ENCODE peak calls at places on chromosomes 4 and X, in four cellular contexts. T, J, B and D are unnamed samples.

GRCh38 chr4:147899512-147899911 is 167.6 kb downstream of the ARHGAP10 start:
- DNase-seq in T (peak; percentile 57), B (no peak), J (no peak), D (no peak)

GRCh38 chrX:29348288-29348687 is 761.0 kb downstream of the IL1RAPL1 start:
- DNase-seq in J (no peak), B (no peak), T (no peak), D (no peak)

GRCh38 chr4:159884989-159885388 is 782.1 kb downstream of the RAPGEF2 start:
- DNase-seq in J (no peak), T (no peak), B (no peak), D (no peak)

GRCh38 chr4:142984871-142985585 is 138.9 kb upstream of the INPP4B start:
- DNase-seq in T (peak; percentile 52), J (no peak), B (no peak), D (no peak)

GRCh38 chrX:113305496-113305895 is 464.9 kb upstream of the AMOT start:
- DNase-seq in J (no peak), B (no peak), T (peak; percentile 0), D (no peak)

GRCh38 chr4:54539500-54540029 is 118.2 kb upstream of the KIT start:
- DNase-seq in J (peak; percentile 69), B (no peak), T (peak; percentile 26), D (peak; percentile 20)

GRCh38 chr4:10619220-10619619 is 65.3 kb downstream of the CLNK start:
- DNase-seq in J (no peak), B (no peak), T (peak; percentile 71), D (no peak)

GRCh38 chr4:105858466-105859040 is 36.7 kb upstream of the NPNT start:
- DNase-seq in J (no peak), B (no peak), T (no peak), D (no peak)

GRCh38 chr4:4781936-4782754 is 77.3 kb upstream of the MSX1 start:
- DNase-seq in T (peak; percentile 57), J (no peak), B (no peak), D (no peak)

GRCh38 chr4:18664051-18664450 is 642.5 kb upstream of the LCORL start:
- DNase-seq in J (no peak), B (no peak), T (no peak), D (no peak)

GRCh38 chr4:24713604-24714003 is 81.8 kb upstream of the SOD3 start:
- DNase-seq in T (no peak), J (no peak), B (no peak), D (no peak)
- TF ChIP-seq CTCF in T (no peak), J (no peak), B (no peak), D (no peak)

GRCh38 chr4:46266106-46266505 is 123.8 kb downstream of the GABRA2 start:
- DNase-seq in B (no peak), T (no peak), J (no peak), D (no peak)

GRCh38 chr4:46267866-46268265 is 122.1 kb downstream of the GABRA2 start:
- DNase-seq in J (no peak), B (no peak), T (no peak), D (no peak)

GRCh38 chr4:46274717-46275116 is 115.2 kb downstream of the GABRA2 start:
- DNase-seq in J (no peak), T (peak; percentile 12), B (no peak), D (no peak)

DNA sequence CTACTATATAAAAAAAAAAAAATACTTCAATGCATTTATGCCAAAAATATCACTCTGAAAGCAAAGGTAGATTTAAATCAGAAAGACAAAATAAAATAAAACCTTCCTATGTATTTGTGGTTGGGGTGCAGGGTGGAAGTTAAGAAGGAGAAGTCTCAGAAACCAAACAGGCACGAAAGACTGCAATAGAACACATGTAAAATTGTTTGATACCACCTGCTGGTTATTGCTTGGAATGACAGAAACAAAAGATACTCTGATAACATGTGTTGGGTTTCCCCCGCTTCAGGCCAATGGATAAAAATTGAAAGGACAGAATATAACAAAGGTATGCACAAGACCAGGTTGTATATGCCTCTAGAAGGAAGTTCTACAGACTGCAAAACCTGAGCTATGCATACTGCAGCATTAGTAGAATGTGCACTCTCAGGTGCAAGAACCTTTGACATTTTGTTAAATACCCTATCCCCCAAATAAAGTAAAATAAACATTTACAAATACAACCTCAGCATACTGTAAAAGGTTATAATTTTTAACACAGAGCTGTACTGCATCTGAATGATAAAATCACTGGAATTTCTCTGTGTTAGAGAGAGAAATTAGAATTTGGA is 118.8 kb downstream of the GABRA2 start:
- DNase-seq in B (peak; percentile 11), T (peak; percentile 52), J (no peak), D (no peak)
- TF ChIP-seq CTCF in B (no peak), T (peak; percentile 56), J (peak; percentile 66), D (no peak)

GRCh38 chrX:80181079-80181478 is 166.5 kb downstream of the TBX22 start:
- DNase-seq in T (no peak), B (no peak), J (no peak), D (no peak)
- TF ChIP-seq CTCF in T (no peak), B (no peak), J (peak; percentile 31), D (no peak)

DNA sequence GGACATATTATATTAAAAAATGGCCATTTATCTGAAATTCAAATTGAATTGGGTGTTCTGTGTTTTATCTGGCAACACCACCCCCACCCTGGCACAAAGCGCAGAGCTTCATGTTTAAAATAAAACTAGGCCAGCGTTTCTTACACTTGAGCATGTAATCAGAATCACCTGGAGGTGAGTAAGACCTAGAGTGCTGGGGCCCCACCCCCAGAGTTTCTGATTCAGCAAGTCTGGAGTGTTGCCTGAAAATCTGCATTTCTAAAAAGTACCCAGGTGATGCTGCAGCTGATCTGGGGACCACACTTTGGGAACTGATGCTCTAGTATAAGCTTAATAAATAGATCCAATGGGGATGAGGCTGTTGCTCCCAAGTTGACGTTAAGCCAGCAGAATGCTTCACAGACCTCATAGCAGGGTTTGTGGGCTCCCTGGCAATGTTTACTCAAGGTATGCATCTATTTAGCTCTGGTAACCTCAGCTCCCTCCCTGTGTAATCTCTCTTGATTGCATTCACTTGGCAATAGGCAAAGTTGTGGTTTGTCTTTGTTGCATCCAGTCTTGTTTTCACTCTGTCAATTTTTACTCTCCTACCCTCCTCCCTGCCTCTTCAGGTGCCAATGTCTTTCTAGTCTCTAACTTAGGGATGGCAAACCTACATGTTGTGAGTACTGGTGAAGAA is 99.8 kb upstream of the TEX13D start:
- DNase-seq in J (no peak), B (no peak), T (no peak), D (peak; percentile 75)
- TF ChIP-seq CTCF in J (no peak), B (no peak), T (no peak), D (no peak)

DNA sequence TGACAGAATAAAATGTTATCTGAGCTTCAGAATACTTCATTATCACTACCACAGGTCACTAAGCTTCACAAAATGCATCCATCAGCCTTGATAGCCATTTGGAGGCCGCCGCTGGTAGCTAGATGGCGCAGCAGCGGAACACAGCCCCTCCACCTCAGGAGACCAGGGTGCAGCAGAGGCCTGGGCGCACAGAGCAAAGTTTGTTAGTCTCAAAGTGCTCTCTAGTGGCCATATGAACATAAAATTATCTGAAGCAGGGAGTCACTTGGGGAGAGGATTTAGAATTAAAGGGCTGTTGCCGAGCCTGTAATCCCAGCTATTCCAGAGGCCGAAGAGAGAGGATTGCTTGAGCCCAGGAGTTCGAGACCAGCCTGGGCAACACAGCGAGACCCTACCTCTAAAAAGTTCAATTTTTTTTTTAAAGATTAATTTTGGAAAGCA is 8.1 kb upstream of the DCTD start:
- DNase-seq in B (peak; percentile 70), T (peak; percentile 90), J (peak; percentile 47), D (peak; percentile 76)
- TF ChIP-seq CTCF in B (peak; percentile 40), T (peak; percentile 85), J (peak; percentile 71), D (peak; percentile 64)